ENCODE peak calls at places on chromosomes 5 and 9, in nine cellular contexts. One of them, this sample, is unnamed.
A peak's percentile ranks its signal among the peaks of the same experiment; 100 is the strongest.

GRCh38 chr9:127972316-127972871 is 8.4 kb downstream of the EEIG1 start:
- DNase-seq in HTR-8/SVneo: no peak
- DNase-seq in HCEC 1CT: no peak
- DNase-seq in brain microvascular endothelial cell: no peak
- DNase-seq in stimulated activated CD8-positive, alpha-beta memory T cell treated with anti-CD3 and anti-CD28 coated beads, Interleukin-12 subunit alpha, Interleukin-12 subunit beta, amount 100 ng/mL, for 1 hour: no peak
- DNase-seq in NCI-H1436 treated with DMSO at 0.1 percent for 48 hours: no peak
- DNase-seq in NCI-H187 treated with DMSO at 0.1 percent for 48 hours: no peak
- DNase-seq in effector memory CD4-positive, alpha-beta T cell: no peak
- DNase-seq in posterior cingulate gyrus: no peak
- DNase-seq in this sample: no peak

GRCh38 chr9:125701351-125701750 is 5.7 kb downstream of the MAPKAP1 start:
- DNase-seq in HTR-8/SVneo: no peak
- DNase-seq in HCEC 1CT: peak; percentile 67
- DNase-seq in brain microvascular endothelial cell: peak; percentile 22
- DNase-seq in stimulated activated CD8-positive, alpha-beta memory T cell treated with anti-CD3 and anti-CD28 coated beads, Interleukin-12 subunit alpha, Interleukin-12 subunit beta, amount 100 ng/mL, for 1 hour: no peak
- DNase-seq in NCI-H1436 treated with DMSO at 0.1 percent for 48 hours: no peak
- DNase-seq in NCI-H187 treated with DMSO at 0.1 percent for 48 hours: no peak
- DNase-seq in effector memory CD4-positive, alpha-beta T cell: no peak
- DNase-seq in posterior cingulate gyrus: no peak
- DNase-seq in this sample: no peak

GRCh38 chr9:133429641-133430161 is 7.5 kb downstream of the ADAMTS13 start:
- DNase-seq in HTR-8/SVneo: peak; percentile 36
- DNase-seq in HCEC 1CT: no peak
- DNase-seq in brain microvascular endothelial cell: peak; percentile 10
- DNase-seq in stimulated activated CD8-positive, alpha-beta memory T cell treated with anti-CD3 and anti-CD28 coated beads, Interleukin-12 subunit alpha, Interleukin-12 subunit beta, amount 100 ng/mL, for 1 hour: no peak
- DNase-seq in NCI-H1436 treated with DMSO at 0.1 percent for 48 hours: no peak
- DNase-seq in NCI-H187 treated with DMSO at 0.1 percent for 48 hours: no peak
- DNase-seq in effector memory CD4-positive, alpha-beta T cell: no peak
- DNase-seq in posterior cingulate gyrus: no peak
- DNase-seq in this sample: no peak

GRCh38 chr9:133286523-133286922 is 11.5 kb upstream of the ABO start:
- DNase-seq in HTR-8/SVneo: no peak
- DNase-seq in HCEC 1CT: no peak
- DNase-seq in brain microvascular endothelial cell: no peak
- DNase-seq in stimulated activated CD8-positive, alpha-beta memory T cell treated with anti-CD3 and anti-CD28 coated beads, Interleukin-12 subunit alpha, Interleukin-12 subunit beta, amount 100 ng/mL, for 1 hour: no peak
- DNase-seq in NCI-H1436 treated with DMSO at 0.1 percent for 48 hours: no peak
- DNase-seq in NCI-H187 treated with DMSO at 0.1 percent for 48 hours: no peak
- DNase-seq in effector memory CD4-positive, alpha-beta T cell: no peak
- DNase-seq in posterior cingulate gyrus: no peak
- DNase-seq in this sample: no peak

GRCh38 chr5:172630482-172630881 is 10.6 kb upstream of the NEURL1B start:
- DNase-seq in HTR-8/SVneo: no peak
- DNase-seq in HCEC 1CT: no peak
- DNase-seq in brain microvascular endothelial cell: no peak
- DNase-seq in stimulated activated CD8-positive, alpha-beta memory T cell treated with anti-CD3 and anti-CD28 coated beads, Interleukin-12 subunit alpha, Interleukin-12 subunit beta, amount 100 ng/mL, for 1 hour: no peak
- DNase-seq in NCI-H1436 treated with DMSO at 0.1 percent for 48 hours: no peak
- DNase-seq in NCI-H187 treated with DMSO at 0.1 percent for 48 hours: no peak
- DNase-seq in effector memory CD4-positive, alpha-beta T cell: no peak
- DNase-seq in posterior cingulate gyrus: no peak
- DNase-seq in this sample: no peak

GRCh38 chr5:141783599-141784296 is 94.5 kb downstream of the PCDH1 start:
- DNase-seq in HTR-8/SVneo: no peak
- DNase-seq in HCEC 1CT: peak; percentile 18
- DNase-seq in brain microvascular endothelial cell: no peak
- DNase-seq in stimulated activated CD8-positive, alpha-beta memory T cell treated with anti-CD3 and anti-CD28 coated beads, Interleukin-12 subunit alpha, Interleukin-12 subunit beta, amount 100 ng/mL, for 1 hour: no peak
- DNase-seq in NCI-H1436 treated with DMSO at 0.1 percent for 48 hours: peak; percentile 31
- DNase-seq in NCI-H187 treated with DMSO at 0.1 percent for 48 hours: no peak
- DNase-seq in effector memory CD4-positive, alpha-beta T cell: no peak
- DNase-seq in posterior cingulate gyrus: peak; percentile 94
- DNase-seq in this sample: no peak

GRCh38 chr5:78574731-78575161 is 73.8 kb downstream of the LHFPL2 start:
- DNase-seq in HTR-8/SVneo: no peak
- DNase-seq in HCEC 1CT: no peak
- DNase-seq in brain microvascular endothelial cell: peak; percentile 61
- DNase-seq in stimulated activated CD8-positive, alpha-beta memory T cell treated with anti-CD3 and anti-CD28 coated beads, Interleukin-12 subunit alpha, Interleukin-12 subunit beta, amount 100 ng/mL, for 1 hour: no peak
- DNase-seq in NCI-H1436 treated with DMSO at 0.1 percent for 48 hours: no peak
- DNase-seq in NCI-H187 treated with DMSO at 0.1 percent for 48 hours: no peak
- DNase-seq in effector memory CD4-positive, alpha-beta T cell: no peak
- DNase-seq in posterior cingulate gyrus: no peak
- DNase-seq in this sample: no peak

GRCh38 chr5:139635606-139636206 is 12.4 kb upstream of the CXXC5 start:
- DNase-seq in HTR-8/SVneo: peak; percentile 78
- DNase-seq in HCEC 1CT: peak; percentile 97
- DNase-seq in brain microvascular endothelial cell: peak; percentile 69
- DNase-seq in stimulated activated CD8-positive, alpha-beta memory T cell treated with anti-CD3 and anti-CD28 coated beads, Interleukin-12 subunit alpha, Interleukin-12 subunit beta, amount 100 ng/mL, for 1 hour: no peak
- DNase-seq in NCI-H1436 treated with DMSO at 0.1 percent for 48 hours: peak; percentile 9
- DNase-seq in NCI-H187 treated with DMSO at 0.1 percent for 48 hours: no peak
- DNase-seq in effector memory CD4-positive, alpha-beta T cell: no peak
- DNase-seq in posterior cingulate gyrus: no peak
- DNase-seq in this sample: no peak

GRCh38 chr9:98897745-98898144 is 46.0 kb upstream of the COL15A1 start:
- DNase-seq in HTR-8/SVneo: no peak
- DNase-seq in HCEC 1CT: peak; percentile 19
- DNase-seq in brain microvascular endothelial cell: peak; percentile 33
- DNase-seq in stimulated activated CD8-positive, alpha-beta memory T cell treated with anti-CD3 and anti-CD28 coated beads, Interleukin-12 subunit alpha, Interleukin-12 subunit beta, amount 100 ng/mL, for 1 hour: no peak
- DNase-seq in NCI-H1436 treated with DMSO at 0.1 percent for 48 hours: no peak
- DNase-seq in NCI-H187 treated with DMSO at 0.1 percent for 48 hours: no peak
- DNase-seq in effector memory CD4-positive, alpha-beta T cell: no peak
- DNase-seq in posterior cingulate gyrus: no peak
- DNase-seq in this sample: no peak

GRCh38 chr5:149902177-149902576 is 42.4 kb downstream of the PDE6A start:
- DNase-seq in HTR-8/SVneo: no peak
- DNase-seq in HCEC 1CT: no peak
- DNase-seq in brain microvascular endothelial cell: no peak
- DNase-seq in stimulated activated CD8-positive, alpha-beta memory T cell treated with anti-CD3 and anti-CD28 coated beads, Interleukin-12 subunit alpha, Interleukin-12 subunit beta, amount 100 ng/mL, for 1 hour: no peak
- DNase-seq in NCI-H1436 treated with DMSO at 0.1 percent for 48 hours: no peak
- DNase-seq in NCI-H187 treated with DMSO at 0.1 percent for 48 hours: no peak
- DNase-seq in effector memory CD4-positive, alpha-beta T cell: no peak
- DNase-seq in posterior cingulate gyrus: no peak
- DNase-seq in this sample: no peak